ENCODE peak calls at places on chromosomes 5 and 9, in ten cellular contexts. B is astrocyte of the spinal cord, U is foreskin fibroblast, L is neural crest cell, J is IMR-90, R is GM06990, N is glutamatergic neuron, G is cardiac muscle cell, C is spleen, E is mammary epithelial cell. F is an unnamed sample.

GRCh38 chr5:54656261-54656728 is 138.7 kb downstream of the SNX18 start:
- DNase-seq in E (no peak), N (no peak), C (no peak), B (no peak), L (no peak), R (no peak), J (no peak), U (no peak), G (no peak), F (no peak)

GRCh38 chr9:78006734-78007133 is 24.9 kb downstream of the GNAQ start:
- DNase-seq in B (no peak), R (no peak), N (no peak), C (no peak), U (no peak), J (no peak), G (no peak), L (no peak), E (no peak), F (no peak)

GRCh38 chr5:174246743-174247142 is 201.2 kb downstream of the NSG2 start:
- DNase-seq in C (no peak), U (no peak), L (no peak), R (no peak), N (no peak), E (no peak), G (no peak), J (no peak), B (no peak), F (no peak)

GRCh38 chr9:107744873-107745272 is 255.3 kb upstream of the KLF4 start:
- DNase-seq in C (no peak), L (no peak), R (no peak), B (no peak), G (no peak), U (no peak), N (no peak), J (no peak), E (no peak), F (no peak)

GRCh38 chr5:23139338-23140171 is 286.4 kb upstream of the CDH12 start:
- DNase-seq in L (no peak), B (peak; percentile 5), C (no peak), J (peak; percentile 0), U (no peak), N (no peak), E (peak; percentile 7), G (peak; percentile 50), R (no peak), F (peak; percentile 12)

GRCh38 chr5:81848368-81848767 is 97.5 kb upstream of the SSBP2 start:
- DNase-seq in C (no peak), U (no peak), N (no peak), L (no peak), E (no peak), R (no peak), J (no peak), G (peak; percentile 9), B (peak; percentile 48), F (no peak)

GRCh38 chr5:181047921-181048320 is 7.9 kb downstream of the BTNL9 start:
- DNase-seq in B (no peak), R (no peak), G (no peak), C (peak; percentile 43), E (no peak), N (no peak), L (no peak), U (no peak), J (no peak), F (no peak)

GRCh38 chr9:126483468-126484056 is 130.2 kb upstream of the LMX1B start:
- DNase-seq in C (peak; percentile 69), B (no peak), N (no peak), R (no peak), L (no peak), E (no peak), J (no peak), U (no peak), G (no peak), F (no peak)

GRCh38 chr5:173204185-173204979 is 30.6 kb downstream of the NKX2-5 start:
- DNase-seq in N (no peak), G (peak; percentile 28), C (no peak), U (no peak), E (peak; percentile 12), B (peak; percentile 15), L (no peak), R (no peak), J (peak; percentile 33), F (no peak)

GRCh38 chr5:172940242-172941066 is 18.8 kb upstream of the RPL26L1 start:
- DNase-seq in J (no peak), B (no peak), C (peak; percentile 37), N (no peak), R (no peak), U (no peak), L (no peak), G (peak; percentile 90), E (no peak), F (no peak)

GRCh38 chr5:11251242-11251641 is 490.2 kb upstream of the DAP start:
- DNase-seq in U (peak; percentile 0), L (no peak), J (peak; percentile 21), G (no peak), E (peak; percentile 75), R (no peak), C (no peak), N (no peak), B (peak; percentile 41), F (no peak)

GRCh38 chr9:127886401-127886972 is 9.0 kb upstream of the AK1 start:
- DNase-seq in U (no peak), N (no peak), R (peak; percentile 8), L (no peak), G (no peak), J (no peak), C (peak; percentile 75), E (no peak), B (no peak), F (no peak)

GRCh38 chr9:127885508-127886281 is 8.2 kb upstream of the AK1 start:
- DNase-seq in C (peak; percentile 54), G (no peak), L (no peak), N (no peak), B (no peak), R (no peak), J (no peak), E (no peak), U (no peak), F (no peak)

GRCh38 chr9:127884976-127885490 is 7.6 kb upstream of the AK1 start:
- DNase-seq in L (no peak), R (no peak), J (no peak), G (no peak), N (no peak), E (no peak), B (no peak), C (peak; percentile 56), U (no peak), F (no peak)

GRCh38 chr9:127890053-127890452 is 9.3 kb downstream of the ST6GALNAC6 start:
- DNase-seq in C (no peak), B (no peak), N (no peak), J (no peak), G (no peak), L (no peak), E (no peak), R (no peak), U (no peak), F (no peak)

GRCh38 chr9:127887792-127888191 is 10.3 kb upstream of the AK1 start:
- DNase-seq in R (no peak), J (no peak), B (no peak), L (no peak), E (no peak), N (no peak), U (no peak), G (peak; percentile 32), C (no peak), F (no peak)
- TF ChIP-seq CTCF in R (no peak), J (peak; percentile 14), B (peak; percentile 15), L (peak; percentile 37), E (peak; percentile 33), N (peak; percentile 57), U (peak; percentile 13), G (no peak), C (peak; percentile 15), F (no peak)

DNA sequence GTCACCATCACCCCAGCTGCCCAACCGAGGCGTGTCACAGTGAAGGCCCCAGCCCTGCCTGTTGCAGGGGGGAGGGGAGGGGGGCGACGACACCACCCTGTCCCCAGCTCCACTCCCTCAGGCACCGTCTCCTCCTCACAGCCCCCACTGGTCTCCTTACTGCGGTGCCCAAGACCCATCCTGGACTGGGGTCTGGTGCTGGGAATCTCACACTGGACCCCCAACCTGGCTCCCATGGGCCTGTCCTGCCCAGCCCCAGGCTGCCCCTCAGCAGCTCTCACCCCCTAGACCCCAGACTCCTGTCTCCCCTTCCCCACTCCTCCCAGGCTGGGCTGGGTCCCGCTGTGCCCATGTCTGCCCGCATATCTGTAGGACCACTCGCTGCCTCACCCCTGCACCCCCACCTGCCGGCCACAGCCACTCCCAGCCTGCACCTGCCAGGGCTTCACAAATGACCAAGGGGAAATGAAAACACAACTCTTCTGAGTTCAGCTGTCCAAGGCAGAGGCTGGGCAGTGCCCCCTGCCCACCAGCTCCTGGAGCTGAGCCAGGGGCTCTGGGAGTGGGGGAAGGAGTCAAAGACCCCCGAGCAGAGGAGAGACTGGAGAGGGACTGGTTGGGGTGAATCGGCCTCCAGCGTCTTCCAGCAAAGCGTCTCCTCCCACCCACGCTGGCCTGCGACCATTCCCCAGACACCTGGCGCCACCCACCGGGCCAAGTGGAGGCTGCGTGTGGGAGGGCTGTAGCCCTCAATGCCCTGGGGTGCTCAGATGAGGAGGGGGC is 32.6 kb upstream of the EGFL7 start:
- DNase-seq in L (peak; percentile 78), U (no peak), E (peak; percentile 29), N (peak; percentile 83), B (peak; percentile 36), C (peak; percentile 93), G (peak; percentile 80), R (peak; percentile 57), J (peak; percentile 24), F (peak; percentile 85)
- TF ChIP-seq CTCF in L (peak; percentile 72), U (peak; percentile 56), E (peak; percentile 30), N (peak; percentile 39), B (peak; percentile 77), C (peak; percentile 79), G (peak; percentile 70), R (peak; percentile 66), J (peak; percentile 74), F (peak; percentile 78)

GRCh38 chr9:29475471-29475870 is 1902.2 kb upstream of the C9orf72 start:
- DNase-seq in N (no peak), L (no peak), R (no peak), C (no peak), B (no peak), E (no peak), G (no peak), J (no peak), U (no peak), F (no peak)
- TF ChIP-seq CTCF in N (no peak), L (no peak), R (no peak), C (no peak), B (no peak), E (no peak), G (no peak), J (no peak), U (no peak), F (no peak)

DNA sequence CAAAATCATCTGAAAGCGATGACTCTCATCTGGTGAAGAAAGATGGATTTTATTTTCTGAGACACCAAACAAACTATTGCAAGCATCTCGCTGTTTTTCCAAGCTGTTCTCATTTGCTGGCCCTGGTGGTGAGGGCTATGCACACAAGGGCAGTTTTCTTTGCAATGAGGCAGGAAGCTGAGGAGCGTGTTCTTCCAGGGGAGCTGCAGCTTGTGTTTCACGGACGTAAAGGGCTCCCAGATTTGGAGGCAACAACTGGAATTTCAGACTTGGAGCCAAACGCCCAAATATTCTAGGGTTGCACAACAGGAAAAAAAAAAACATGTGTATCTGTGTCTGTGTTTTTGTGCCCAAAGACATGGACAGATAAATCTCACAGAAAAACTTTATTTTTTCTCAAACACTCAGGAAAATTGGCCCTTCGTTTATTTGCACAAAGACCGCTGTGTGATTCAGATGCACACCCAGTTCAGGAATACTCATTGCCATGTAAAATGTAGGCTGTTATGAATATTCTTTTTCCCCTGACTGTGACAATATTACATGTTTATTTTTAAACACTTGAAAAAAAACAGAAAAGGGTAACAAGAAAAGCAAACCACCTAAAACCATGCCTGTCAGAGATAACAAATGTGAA is 151.3 kb downstream of the GAS1 start:
- DNase-seq in N (no peak), B (peak; percentile 66), C (no peak), L (no peak), J (peak; percentile 83), E (no peak), U (peak; percentile 86), G (no peak), R (no peak), F (no peak)
- TF ChIP-seq CTCF in N (no peak), B (peak; percentile 40), C (no peak), L (peak; percentile 49), J (peak; percentile 24), E (no peak), U (peak; percentile 47), G (peak; percentile 48), R (no peak), F (no peak)

F was measured in GM13976.